ENCODE peak calls at places on chromosome 14, in four cellular contexts. One of them, this sample, is unnamed.

GRCh38 chr14:34437729-34438080 is 24.3 kb downstream of the SPTSSA start:
- DNase-seq in HepG2: no peak
- DNase-seq in GM12878: no peak
- DNase-seq in WTC11: no peak
- DNase-seq in this sample: no peak

GRCh38 chr14:77124345-77125274 is 17.0 kb downstream of the ZDHHC22 start:
- DNase-seq in HepG2: no peak
- DNase-seq in GM12878: no peak
- DNase-seq in WTC11: peak; percentile 54
- DNase-seq in this sample: peak; percentile 55

GRCh38 chr14:99737451-99737951 is 53.4 kb downstream of the CYP46A1 start:
- DNase-seq in HepG2: no peak
- DNase-seq in GM12878: no peak
- DNase-seq in WTC11: no peak
- DNase-seq in this sample: no peak

GRCh38 chr14:97634786-97635185 is 837.6 kb downstream of the VRK1 start:
- DNase-seq in HepG2: no peak
- DNase-seq in GM12878: no peak
- DNase-seq in WTC11: no peak
- DNase-seq in this sample: no peak

GRCh38 chr14:23114669-23115491 is 4.2 kb downstream of the CEBPE start:
- DNase-seq in HepG2: peak; percentile 52
- DNase-seq in GM12878: no peak
- DNase-seq in WTC11: no peak
- DNase-seq in this sample: peak; percentile 33

GRCh38 chr14:74867673-74868072 is 8.3 kb downstream of the PROX2 start:
- DNase-seq in HepG2: no peak
- DNase-seq in GM12878: no peak
- DNase-seq in WTC11: no peak
- DNase-seq in this sample: no peak

GRCh38 chr14:37594916-37595808 is at the start of the genes FOXA1 and TTC6:
- DNase-seq in HepG2: peak; percentile 96
- DNase-seq in GM12878: no peak
- DNase-seq in WTC11: peak; percentile 64
- DNase-seq in this sample: peak; percentile 58

GRCh38 chr14:24817638-24818053 is 183.7 kb upstream of the GZMB start:
- DNase-seq in HepG2: no peak
- DNase-seq in GM12878: no peak
- DNase-seq in WTC11: no peak
- DNase-seq in this sample: no peak

GRCh38 chr14:75232597-75232996 is 46.0 kb upstream of the FOS start:
- DNase-seq in HepG2: no peak
- DNase-seq in GM12878: no peak
- DNase-seq in WTC11: no peak
- DNase-seq in this sample: no peak

GRCh38 chr14:88802596-88802995 is 9.8 kb upstream of the EML5 start:
- DNase-seq in HepG2: no peak
- DNase-seq in GM12878: no peak
- DNase-seq in WTC11: no peak
- DNase-seq in this sample: no peak

GRCh38 chr14:100770605-100771120 is 44.0 kb downstream of the DLK1 start:
- DNase-seq in HepG2: no peak
- DNase-seq in GM12878: no peak
- DNase-seq in WTC11: no peak
- DNase-seq in this sample: peak; percentile 45
- TF ChIP-seq NR2C2 in HepG2: no peak
- TF ChIP-seq NR2C2 in GM12878: no peak
- TF ChIP-seq NR2C2 in WTC11: no peak
- TF ChIP-seq NR2C2 in this sample: peak; percentile 9

GRCh38 chr14:60650382-60650961 is 1.2 kb upstream of the SIX1 start:
- DNase-seq in HepG2: no peak
- DNase-seq in GM12878: no peak
- DNase-seq in WTC11: no peak
- DNase-seq in this sample: no peak

GRCh38 chr14:60648934-60649814 is at the start of gene SIX1:
- DNase-seq in HepG2: peak; percentile 77
- DNase-seq in GM12878: no peak
- DNase-seq in WTC11: peak; percentile 91
- DNase-seq in this sample: peak; percentile 75

GRCh38 chr14:60648169-60648933 is 926 bp downstream of the SIX1 start:
- DNase-seq in HepG2: no peak
- DNase-seq in GM12878: no peak
- DNase-seq in WTC11: peak; percentile 34
- DNase-seq in this sample: peak; percentile 43

GRCh38 chr14:60651051-60651935 is 2.0 kb upstream of the SIX1 start:
- DNase-seq in HepG2: no peak
- DNase-seq in GM12878: no peak
- DNase-seq in WTC11: no peak
- DNase-seq in this sample: no peak

GRCh38 chr14:60649815-60650381 is 621 bp upstream of the SIX1 start:
- DNase-seq in HepG2: no peak
- DNase-seq in GM12878: no peak
- DNase-seq in WTC11: peak; percentile 37
- DNase-seq in this sample: no peak
- TF ChIP-seq NR2C2 in HepG2: no peak
- TF ChIP-seq NR2C2 in GM12878: no peak
- TF ChIP-seq NR2C2 in WTC11: no peak
- TF ChIP-seq NR2C2 in this sample: no peak

GRCh38 chr14:58565834-58566233 is 71.9 kb upstream of the DACT1 start:
- DNase-seq in HepG2: no peak
- DNase-seq in GM12878: no peak
- DNase-seq in WTC11: no peak
- DNase-seq in this sample: peak; percentile 8
- TF ChIP-seq NR2C2 in HepG2: no peak
- TF ChIP-seq NR2C2 in GM12878: no peak
- TF ChIP-seq NR2C2 in WTC11: no peak
- TF ChIP-seq NR2C2 in this sample: no peak

GRCh38 chr14:90512332-90512951 is 115.6 kb downstream of the CALM1 start:
- DNase-seq in HepG2: no peak
- DNase-seq in GM12878: no peak
- DNase-seq in WTC11: no peak
- DNase-seq in this sample: no peak
- TF ChIP-seq NR2C2 in HepG2: no peak
- TF ChIP-seq NR2C2 in GM12878: no peak
- TF ChIP-seq NR2C2 in WTC11: no peak
- TF ChIP-seq NR2C2 in this sample: no peak

DNA sequence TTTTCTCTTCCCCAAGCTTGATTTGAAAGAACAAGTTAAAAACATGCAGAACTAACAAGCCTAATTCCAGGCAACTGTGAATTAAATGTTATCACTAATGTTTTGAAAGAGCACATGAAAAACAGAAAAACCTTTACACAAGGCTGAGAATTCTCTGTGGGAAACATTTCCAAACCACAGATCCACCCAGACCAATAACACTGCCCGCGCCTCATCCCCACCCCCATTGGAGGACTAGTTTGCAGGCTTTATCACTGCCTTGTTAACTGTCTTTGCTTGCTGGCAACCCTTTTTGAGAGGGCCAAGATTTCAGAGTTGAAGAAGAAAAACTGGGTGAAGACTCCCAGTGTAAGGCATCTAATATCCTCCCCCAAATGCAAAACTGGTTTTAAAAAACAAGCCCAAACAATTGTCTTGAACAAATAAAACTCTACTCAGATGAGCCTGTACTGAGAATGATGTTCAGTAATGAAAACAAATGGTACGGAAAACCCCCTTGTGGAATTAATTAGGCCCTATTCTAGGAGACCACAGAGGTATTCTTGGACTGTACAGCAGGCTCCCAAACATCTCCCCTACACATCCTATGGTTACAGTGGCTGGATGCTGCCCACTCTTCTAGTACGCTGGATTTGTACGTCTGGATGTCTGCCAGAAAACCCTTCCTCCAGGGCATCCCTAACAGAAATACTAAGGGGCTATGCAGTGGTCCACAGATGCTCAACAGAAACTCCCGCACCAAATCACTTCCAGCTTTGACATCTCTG is 5.8 kb downstream of the MAX start:
- DNase-seq in HepG2: no peak
- DNase-seq in GM12878: no peak
- DNase-seq in WTC11: no peak
- DNase-seq in this sample: peak; percentile 29
- TF ChIP-seq NR2C2 in HepG2: no peak
- TF ChIP-seq NR2C2 in GM12878: no peak
- TF ChIP-seq NR2C2 in WTC11: no peak
- TF ChIP-seq NR2C2 in this sample: no peak

DNA sequence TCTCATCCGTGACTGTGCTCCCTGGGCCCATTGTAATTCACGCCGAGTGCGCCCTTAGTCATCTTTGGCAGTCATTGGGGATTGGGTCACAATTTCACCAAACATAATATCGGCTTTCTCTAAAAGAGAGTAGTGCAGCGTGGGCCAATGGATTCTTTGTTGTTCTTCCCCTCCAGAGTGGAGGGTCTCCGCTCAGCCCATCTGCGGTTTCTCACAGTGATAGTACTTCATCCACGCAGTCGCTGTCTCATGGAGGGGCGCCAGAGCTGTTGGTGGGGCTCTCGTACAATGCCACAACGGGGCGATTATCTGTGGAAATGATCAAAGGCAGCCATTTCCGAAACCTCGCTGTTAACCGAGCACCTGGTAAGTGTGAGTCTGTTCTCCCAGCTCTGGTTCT is 321.8 kb downstream of the SNAPC1 start:
- DNase-seq in HepG2: no peak
- DNase-seq in GM12878: no peak
- DNase-seq in WTC11: no peak
- DNase-seq in this sample: no peak
- TF ChIP-seq NR2C2 in HepG2: no peak
- TF ChIP-seq NR2C2 in GM12878: no peak
- TF ChIP-seq NR2C2 in WTC11: no peak
- TF ChIP-seq NR2C2 in this sample: no peak

GRCh38 chr14:83147006-83147405 is 1613.4 kb upstream of the SEL1L start:
- DNase-seq in HepG2: no peak
- DNase-seq in GM12878: no peak
- DNase-seq in WTC11: no peak
- DNase-seq in this sample: no peak
- TF ChIP-seq NR2C2 in HepG2: no peak
- TF ChIP-seq NR2C2 in GM12878: no peak
- TF ChIP-seq NR2C2 in WTC11: no peak
- TF ChIP-seq NR2C2 in this sample: no peak

This sample was measured in K562.